ENCODE peak calls at places on chromosomes 7 and 10, in six cellular contexts. One of them, this sample, is unnamed.

GRCh38 chr10:73439055-73439454 is 5.7 kb upstream of the MSS51 start:
- DNase-seq in naive B cell: no peak
- DNase-seq in BJ: no peak
- DNase-seq in epithelial cell of proximal tubule: no peak
- DNase-seq in glutamatergic neuron: no peak
- DNase-seq in foreskin melanocyte: no peak
- DNase-seq in this sample: no peak

GRCh38 chr7:101681170-101682007 is 52.3 kb upstream of the MYL10 start:
- DNase-seq in naive B cell: no peak
- DNase-seq in BJ: peak; percentile 68
- DNase-seq in epithelial cell of proximal tubule: peak; percentile 95
- DNase-seq in glutamatergic neuron: no peak
- DNase-seq in foreskin melanocyte: no peak
- DNase-seq in this sample: no peak

GRCh38 chr7:33500590-33500989 is 371.2 kb downstream of the BBS9 start:
- DNase-seq in naive B cell: no peak
- DNase-seq in BJ: no peak
- DNase-seq in epithelial cell of proximal tubule: no peak
- DNase-seq in glutamatergic neuron: no peak
- DNase-seq in foreskin melanocyte: no peak
- DNase-seq in this sample: no peak

GRCh38 chr10:85642421-85643170 is 724.0 kb downstream of the GRID1 start:
- DNase-seq in naive B cell: no peak
- DNase-seq in BJ: peak; percentile 63
- DNase-seq in epithelial cell of proximal tubule: peak; percentile 98
- DNase-seq in glutamatergic neuron: no peak
- DNase-seq in foreskin melanocyte: no peak
- DNase-seq in this sample: no peak

GRCh38 chr7:43022008-43022407 is 89.8 kb downstream of the MRPL32 start:
- DNase-seq in naive B cell: no peak
- DNase-seq in BJ: no peak
- DNase-seq in epithelial cell of proximal tubule: no peak
- DNase-seq in glutamatergic neuron: no peak
- DNase-seq in foreskin melanocyte: no peak
- DNase-seq in this sample: no peak

GRCh38 chr10:125711110-125711750 is 8.3 kb upstream of the EDRF1 start:
- DNase-seq in naive B cell: no peak
- DNase-seq in BJ: no peak
- DNase-seq in epithelial cell of proximal tubule: no peak
- DNase-seq in glutamatergic neuron: no peak
- DNase-seq in foreskin melanocyte: no peak
- DNase-seq in this sample: no peak

GRCh38 chr10:31353574-31353973 is 34.6 kb downstream of the ZEB1 start:
- DNase-seq in naive B cell: no peak
- DNase-seq in BJ: peak; percentile 36
- DNase-seq in epithelial cell of proximal tubule: peak; percentile 44
- DNase-seq in glutamatergic neuron: no peak
- DNase-seq in foreskin melanocyte: no peak
- DNase-seq in this sample: peak; percentile 51

GRCh38 chr7:30278386-30278785 is 6.0 kb upstream of the ZNRF2 start:
- DNase-seq in naive B cell: no peak
- DNase-seq in BJ: no peak
- DNase-seq in epithelial cell of proximal tubule: no peak
- DNase-seq in glutamatergic neuron: no peak
- DNase-seq in foreskin melanocyte: no peak
- DNase-seq in this sample: no peak

GRCh38 chr10:33982995-33983394 is 648.5 kb upstream of the NRP1 start:
- DNase-seq in naive B cell: no peak
- DNase-seq in BJ: no peak
- DNase-seq in epithelial cell of proximal tubule: no peak
- DNase-seq in glutamatergic neuron: no peak
- DNase-seq in foreskin melanocyte: no peak
- DNase-seq in this sample: no peak

GRCh38 chr10:124894569-124895215 is 47.2 kb upstream of the ZRANB1 start:
- DNase-seq in naive B cell: no peak
- DNase-seq in BJ: no peak
- DNase-seq in epithelial cell of proximal tubule: no peak
- DNase-seq in glutamatergic neuron: no peak
- DNase-seq in foreskin melanocyte: no peak
- DNase-seq in this sample: no peak

GRCh38 chr10:71797533-71798307 is 24.4 kb upstream of the VSIR start:
- DNase-seq in naive B cell: no peak
- DNase-seq in BJ: no peak
- DNase-seq in epithelial cell of proximal tubule: no peak
- DNase-seq in glutamatergic neuron: no peak
- DNase-seq in foreskin melanocyte: no peak
- DNase-seq in this sample: no peak

GRCh38 chr10:49620841-49621378 is 7.1 kb downstream of the CHAT start:
- DNase-seq in naive B cell: no peak
- DNase-seq in BJ: no peak
- DNase-seq in epithelial cell of proximal tubule: no peak
- DNase-seq in glutamatergic neuron: peak; percentile 56
- DNase-seq in foreskin melanocyte: no peak
- DNase-seq in this sample: no peak

GRCh38 chr10:70786799-70787415 is 1.7 kb upstream of the TBATA start:
- DNase-seq in naive B cell: no peak
- DNase-seq in BJ: no peak
- DNase-seq in epithelial cell of proximal tubule: no peak
- DNase-seq in glutamatergic neuron: no peak
- DNase-seq in foreskin melanocyte: no peak
- DNase-seq in this sample: no peak

GRCh38 chr10:43261578-43261965 is 5.3 kb downstream of the RASGEF1A start:
- DNase-seq in naive B cell: no peak
- DNase-seq in BJ: no peak
- DNase-seq in epithelial cell of proximal tubule: no peak
- DNase-seq in glutamatergic neuron: no peak
- DNase-seq in foreskin melanocyte: no peak
- DNase-seq in this sample: peak; percentile 20

GRCh38 chr7:98878365-98879197 is at the start of gene TRRAP:
- DNase-seq in naive B cell: peak; percentile 82
- DNase-seq in BJ: no peak
- DNase-seq in epithelial cell of proximal tubule: no peak
- DNase-seq in glutamatergic neuron: peak; percentile 84
- DNase-seq in foreskin melanocyte: peak; percentile 34
- DNase-seq in this sample: peak; percentile 92

GRCh38 chr10:3143791-3144434 is 28.7 kb downstream of the PITRM1 start:
- DNase-seq in naive B cell: no peak
- DNase-seq in BJ: no peak
- DNase-seq in epithelial cell of proximal tubule: no peak
- DNase-seq in glutamatergic neuron: no peak
- DNase-seq in foreskin melanocyte: no peak
- DNase-seq in this sample: no peak

GRCh38 chr10:2898509-2898860 is 168.9 kb upstream of the PFKP start:
- DNase-seq in naive B cell: no peak
- DNase-seq in BJ: no peak
- DNase-seq in epithelial cell of proximal tubule: no peak
- DNase-seq in glutamatergic neuron: no peak
- DNase-seq in foreskin melanocyte: no peak
- DNase-seq in this sample: no peak

GRCh38 chr7:45685619-45686240 is 111.6 kb downstream of the ADCY1 start:
- DNase-seq in naive B cell: no peak
- DNase-seq in BJ: no peak
- DNase-seq in epithelial cell of proximal tubule: no peak
- DNase-seq in glutamatergic neuron: no peak
- DNase-seq in foreskin melanocyte: no peak
- DNase-seq in this sample: no peak

GRCh38 chr7:24668922-24669635 is 88.2 kb downstream of the GSDME start:
- DNase-seq in naive B cell: no peak
- DNase-seq in BJ: peak; percentile 7
- DNase-seq in epithelial cell of proximal tubule: no peak
- DNase-seq in glutamatergic neuron: no peak
- DNase-seq in foreskin melanocyte: no peak
- DNase-seq in this sample: no peak

GRCh38 chr7:2045559-2046405 is 187.0 kb downstream of the MAD1L1 start:
- DNase-seq in naive B cell: no peak
- DNase-seq in BJ: no peak
- DNase-seq in epithelial cell of proximal tubule: no peak
- DNase-seq in glutamatergic neuron: no peak
- DNase-seq in foreskin melanocyte: no peak
- DNase-seq in this sample: no peak

GRCh38 chr10:84302223-84302622 is 26.2 kb upstream of the CCSER2 start:
- DNase-seq in naive B cell: no peak
- DNase-seq in BJ: no peak
- DNase-seq in epithelial cell of proximal tubule: no peak
- DNase-seq in glutamatergic neuron: no peak
- DNase-seq in foreskin melanocyte: no peak
- DNase-seq in this sample: no peak

GRCh38 chr10:79445217-79445707 is at the start of gene ZCCHC24:
- DNase-seq in naive B cell: no peak
- DNase-seq in BJ: no peak
- DNase-seq in epithelial cell of proximal tubule: no peak
- DNase-seq in glutamatergic neuron: peak; percentile 38
- DNase-seq in foreskin melanocyte: no peak
- DNase-seq in this sample: peak; percentile 81

GRCh38 chr10:90354914-90355313 is 502.9 kb downstream of the HTR7 start:
- DNase-seq in naive B cell: no peak
- DNase-seq in BJ: no peak
- DNase-seq in epithelial cell of proximal tubule: no peak
- DNase-seq in glutamatergic neuron: no peak
- DNase-seq in foreskin melanocyte: no peak
- DNase-seq in this sample: no peak

GRCh38 chr10:37495415-37495814 is 362.0 kb downstream of the ZNF248 start:
- DNase-seq in naive B cell: no peak
- DNase-seq in BJ: no peak
- DNase-seq in epithelial cell of proximal tubule: no peak
- DNase-seq in glutamatergic neuron: no peak
- DNase-seq in foreskin melanocyte: no peak
- DNase-seq in this sample: no peak

This sample was measured in GM20000.